ENCODE peak calls at places on chromosomes 11 and 22, in ten cellular contexts. L is heart left ventricle, R is GM06990, S is K562, N is prostate gland, F is ovary, H is iPS DF 6.9, O is HCT116, U is aorta, Z is neuronal stem cell. I is an unnamed sample. For H3K27me3, the result is how much of the 10 kb centered on the place peaks cover.

GRCh38 chr11:8709002-8709672 is 26.5 kb downstream of the RPL27A start:
- DNase-seq in L (peak), R (no peak), S (no peak), N (peak), F (peak), H (no peak), O (no peak), U (peak), Z (no peak), I (peak)

GRCh38 chr11:14414470-14415461 is 55.8 kb upstream of the RRAS2 start:
- DNase-seq in L (no peak), R (peak), S (peak), N (no peak), F (no peak), H (no peak), O (no peak), U (no peak), Z (no peak), I (no peak)

GRCh38 chr11:129546266-129546665 is 170.6 kb downstream of the BARX2 start:
- DNase-seq in L (no peak), R (no peak), S (no peak), N (no peak), F (no peak), H (no peak), O (no peak), U (no peak), Z (no peak), I (no peak)

GRCh38 chr11:114099392-114100178 is 40.1 kb downstream of the ZBTB16 start:
- DNase-seq in L (no peak), R (no peak), S (no peak), N (no peak), F (no peak), H (no peak), O (no peak), U (no peak), Z (no peak), I (no peak)

GRCh38 chr22:26714971-26715370 is 57.6 kb downstream of the MIAT start:
- DNase-seq in L (no peak), R (no peak), S (no peak), N (no peak), F (no peak), H (no peak), O (no peak), U (no peak), Z (no peak), I (no peak)

GRCh38 chr11:119594639-119595249 is 134.3 kb downstream of the NECTIN1 start:
- DNase-seq in L (no peak), R (no peak), S (peak), N (no peak), F (no peak), H (no peak), O (no peak), U (peak), Z (no peak), I (no peak)

GRCh38 chr11:75934851-75935250 is 119.8 kb downstream of the UVRAG start:
- DNase-seq in L (no peak), R (no peak), S (no peak), N (no peak), F (no peak), H (no peak), O (no peak), U (no peak), Z (no peak), I (no peak)

GRCh38 chr11:45846974-45847907 is at the start of gene CRY2:
- DNase-seq in L (peak), R (peak), S (peak), N (peak), F (peak), H (peak), O (peak), U (peak), Z (peak), I (peak)

GRCh38 chr11:67371199-67371548 is 2.2 kb downstream of the CLCF1 start:
- DNase-seq in L (no peak), R (no peak), S (no peak), N (no peak), F (no peak), H (no peak), O (no peak), U (no peak), Z (no peak), I (no peak)

GRCh38 chr11:130050272-130050671 is 19.4 kb upstream of the APLP2 start:
- DNase-seq in L (no peak), R (no peak), S (no peak), N (peak), F (no peak), H (no peak), O (no peak), U (peak), Z (no peak), I (no peak)

GRCh38 chr11:67697846-67698245 is 23.4 kb upstream of the ALDH3B2 start:
- DNase-seq in L (no peak), R (no peak), S (no peak), N (no peak), F (no peak), H (no peak), O (no peak), U (no peak), Z (no peak), I (no peak)

GRCh38 chr11:46977038-46977818 is 40.7 kb downstream of the CSTPP1 start:
- DNase-seq in L (no peak), R (no peak), S (no peak), N (no peak), F (no peak), H (no peak), O (no peak), U (no peak), Z (peak), I (no peak)

GRCh38 chr11:35380603-35381002 is 38.8 kb downstream of the SLC1A2 start:
- DNase-seq in L (no peak), R (no peak), S (no peak), N (no peak), F (no peak), H (no peak), O (no peak), U (no peak), Z (no peak), I (no peak)

GRCh38 chr22:39612811-39613548 is 42.4 kb downstream of the CACNA1I start:
- DNase-seq in L (no peak), R (no peak), S (no peak), N (no peak), F (no peak), H (no peak), O (no peak), U (no peak), Z (no peak), I (no peak)

GRCh38 chr11:75478690-75479597 is 45.9 kb upstream of the KLHL35 start:
- DNase-seq in L (no peak), R (no peak), S (no peak), N (no peak), F (no peak), H (no peak), O (no peak), U (no peak), Z (no peak), I (no peak)

GRCh38 chr11:2679011-2679676 is 20.6 kb downstream of the KCNQ1OT1 start:
- DNase-seq in L (no peak), R (no peak), S (no peak), N (no peak), F (no peak), H (no peak), O (no peak), U (no peak), Z (no peak), I (no peak)

GRCh38 chr11:117457835-117458234 is 130.2 kb downstream of the CEP164 start:
- DNase-seq in L (no peak), R (no peak), S (no peak), N (no peak), F (no peak), H (no peak), O (no peak), U (no peak), Z (no peak), I (peak)

GRCh38 chr11:13105237-13105844 is 96.2 kb downstream of the RASSF10 start:
- DNase-seq in L (peak), R (no peak), S (peak), N (no peak), F (peak), H (no peak), O (no peak), U (no peak), Z (no peak), I (peak)

GRCh38 chr11:1205121-1205986 is 17.5 kb upstream of the MUC5B start:
- DNase-seq in L (no peak), R (peak), S (peak), N (no peak), F (no peak), H (no peak), O (no peak), U (peak), Z (no peak), I (no peak)

GRCh38 chr11:119470316-119471266 is 47.6 kb upstream of the THY1 start:
- DNase-seq in L (no peak), R (no peak), S (no peak), N (no peak), F (no peak), H (no peak), O (no peak), U (no peak), Z (no peak), I (peak)

GRCh38 chr11:61626580-61627380 is 45.9 kb upstream of the SYT7 start:
- DNase-seq in L (peak), R (no peak), S (no peak), N (peak), F (no peak), H (peak), O (no peak), U (no peak), Z (no peak), I (no peak)

GRCh38 chr11:74048993-74049392 is 40.1 kb upstream of the UCP3 start:
- DNase-seq in L (no peak), R (no peak), S (no peak), N (no peak), F (no peak), H (no peak), O (no peak), U (no peak), Z (no peak), I (no peak)

GRCh38 chr22:30503551-30503950 is 1.9 kb downstream of the SEC14L4 start:
- DNase-seq in L (no peak), R (no peak), S (no peak), N (no peak), F (no peak), H (no peak), O (no peak), U (no peak), Z (no peak), I (no peak)

GRCh38 chr11:100791873-100792272 is 104.8 kb downstream of the ARHGAP42 start:
- DNase-seq in L (no peak), R (no peak), S (no peak), N (no peak), F (no peak), H (no peak), O (no peak), U (no peak), Z (no peak), I (peak)

GRCh38 chr11:60924110-60924905 is at the start of gene TMEM132A:
- DNase-seq in L (peak), R (peak), S (peak), N (peak), F (peak), H (peak), O (peak), U (peak), Z (peak), I (peak)

GRCh38 chr11:117842131-117842941 is 17.8 kb upstream of the FXYD2 start:
- DNase-seq in L (peak), R (no peak), S (no peak), N (no peak), F (no peak), H (no peak), O (no peak), U (no peak), Z (no peak), I (no peak)

GRCh38 chr11:121067453-121067852 is 33.6 kb upstream of the TECTA start:
- DNase-seq in L (no peak), R (no peak), S (no peak), N (no peak), F (no peak), H (no peak), O (no peak), U (no peak), Z (no peak), I (no peak)

GRCh38 chr11:61120099-61120864 is 18.0 kb downstream of the CD5 start:
- DNase-seq in L (no peak), R (no peak), S (no peak), N (no peak), F (no peak), H (no peak), O (no peak), U (peak), Z (no peak), I (no peak)

GRCh38 chr11:114315749-114316368 is 19.7 kb downstream of the NNMT start:
- DNase-seq in L (no peak), R (no peak), S (peak), N (peak), F (no peak), H (no peak), O (no peak), U (no peak), Z (no peak), I (no peak)

GRCh38 chr11:100576044-100577021 is 110.8 kb upstream of the ARHGAP42 start:
- DNase-seq in L (no peak), R (peak), S (peak), N (peak), F (no peak), H (no peak), O (peak), U (no peak), Z (peak), I (peak)

GRCh38 chr22:50011447-50012200 is 941 bp downstream of the IL17REL start:
- DNase-seq in L (no peak), R (no peak), S (no peak), N (no peak), F (peak), H (no peak), O (no peak), U (no peak), Z (no peak), I (peak)

GRCh38 chr11:927871-928270 is 2.2 kb downstream of the AP2A2 start:
- DNase-seq in L (no peak), R (no peak), S (no peak), N (no peak), F (no peak), H (no peak), O (no peak), U (peak), Z (no peak), I (no peak)

GRCh38 chr11:133821776-133822175 is 23.5 kb downstream of the SPATA19 start:
- DNase-seq in L (no peak), R (no peak), S (peak), N (peak), F (no peak), H (peak), O (peak), U (no peak), Z (peak), I (peak)

GRCh38 chr22:30694638-30695350 is at the start of gene OSBP2:
- DNase-seq in L (peak), R (peak), S (peak), N (peak), F (peak), H (no peak), O (no peak), U (peak), Z (peak), I (peak)

GRCh38 chr11:96037267-96037990 is 113.5 kb upstream of the MTMR2 start:
- DNase-seq in L (no peak), R (no peak), S (no peak), N (no peak), F (no peak), H (no peak), O (no peak), U (no peak), Z (no peak), I (no peak)

GRCh38 chr11:74696932-74697687 is 34.1 kb downstream of the CHRDL2 start:
- DNase-seq in L (peak), R (no peak), S (peak), N (peak), F (peak), H (no peak), O (no peak), U (peak), Z (no peak), I (no peak)

GRCh38 chr11:59615132-59615636 is 390 bp downstream of the OSBP start:
- DNase-seq in L (peak), R (peak), S (peak), N (peak), F (peak), H (no peak), O (peak), U (peak), Z (no peak), I (peak)

GRCh38 chr11:116867619-116868018 is 30.2 kb upstream of the APOA1 start:
- DNase-seq in L (no peak), R (no peak), S (no peak), N (no peak), F (no peak), H (no peak), O (no peak), U (no peak), Z (no peak), I (no peak)

GRCh38 chr11:96091476-96091875 is 167.6 kb upstream of the MTMR2 start:
- DNase-seq in L (no peak), R (no peak), S (no peak), N (no peak), F (no peak), H (no peak), O (no peak), U (no peak), Z (no peak), I (no peak)

GRCh38 chr22:40661661-40662060 is 17.6 kb upstream of the MCHR1 start:
- DNase-seq in L (no peak), R (no peak), S (no peak), N (no peak), F (no peak), H (no peak), O (no peak), U (no peak), Z (no peak), I (no peak)

GRCh38 chr11:88535916-88536547 is 198.5 kb upstream of the CTSC start:
- DNase-seq in L (no peak), R (peak), S (no peak), N (no peak), F (no peak), H (no peak), O (peak), U (no peak), Z (no peak), I (no peak)

GRCh38 chr11:88535266-88535665 is 197.7 kb upstream of the CTSC start:
- DNase-seq in L (no peak), R (no peak), S (no peak), N (no peak), F (no peak), H (no peak), O (no peak), U (no peak), Z (no peak), I (no peak)

GRCh38 chr11:88538088-88538487 is 200.6 kb upstream of the CTSC start:
- DNase-seq in L (no peak), R (no peak), S (no peak), N (no peak), F (no peak), H (no peak), O (no peak), U (no peak), Z (no peak), I (no peak)

GRCh38 chr11:88534185-88534584 is 196.6 kb upstream of the CTSC start:
- DNase-seq in L (no peak), R (no peak), S (no peak), N (no peak), F (no peak), H (no peak), O (no peak), U (no peak), Z (no peak), I (no peak)

GRCh38 chr11:88537613-88538012 is 200.1 kb upstream of the CTSC start:
- DNase-seq in L (no peak), R (no peak), S (no peak), N (no peak), F (no peak), H (no peak), O (no peak), U (no peak), Z (no peak), I (no peak)
- H3K27me3 ChIP-seq in L (under half), R (under half), S (under half), N (under half), F (under half), H (under half), O (under half), U (under half), Z (under half), I (under half)

GRCh38 chr11:11764428-11764803 is 77.4 kb upstream of the USP47 start:
- DNase-seq in L (no peak), R (no peak), S (no peak), N (no peak), F (no peak), H (no peak), O (no peak), U (no peak), Z (no peak), I (no peak)
- H3K27me3 ChIP-seq in L (under half), R (under half), S (under half), N (under half), F (under half), H (under half), O (under half), U (under half), Z (under half), I (under half)

GRCh38 chr11:70075836-70076235 is 2.3 kb upstream of the ANO1 start:
- DNase-seq in L (peak), R (no peak), S (no peak), N (no peak), F (no peak), H (no peak), O (no peak), U (no peak), Z (no peak), I (no peak)
- H3K27me3 ChIP-seq in L (under half), R (under half), S (under half), N (under half), F (under half), H (under half), O (under half), U (under half), Z (half or more), I (under half)

GRCh38 chr22:35661377-35661937 is 13.2 kb downstream of the APOL6 start:
- DNase-seq in L (no peak), R (no peak), S (no peak), N (no peak), F (no peak), H (no peak), O (no peak), U (no peak), Z (no peak), I (no peak)
- H3K27me3 ChIP-seq in L (under half), R (under half), S (under half), N (under half), F (under half), H (under half), O (under half), U (under half), Z (under half), I (under half)

DNA sequence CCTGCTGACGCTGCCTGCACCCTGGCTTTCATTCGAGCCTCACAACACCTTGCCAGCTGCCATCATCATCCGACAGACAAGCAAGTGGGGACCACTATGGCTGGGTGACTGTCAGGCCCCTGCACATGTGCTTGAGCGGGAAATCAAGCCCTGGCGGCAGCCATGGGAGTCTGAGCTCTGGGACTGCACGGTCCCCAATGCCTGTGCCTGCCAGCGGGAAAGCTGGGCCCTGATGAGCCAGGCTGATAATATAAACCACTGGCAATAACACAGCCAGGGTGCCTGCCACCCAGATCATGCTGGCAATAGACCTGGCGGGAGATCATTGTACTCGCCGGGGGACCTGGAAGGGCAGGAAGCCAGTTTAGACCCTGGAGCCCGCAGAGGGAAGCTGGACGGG is 2.5 kb downstream of the FGF3 start:
- DNase-seq in L (no peak), R (no peak), S (no peak), N (no peak), F (no peak), H (no peak), O (no peak), U (no peak), Z (no peak), I (peak)
- H3K27me3 ChIP-seq in L (half or more), R (under half), S (under half), N (under half), F (under half), H (half or more), O (under half), U (under half), Z (half or more), I (half or more)